ENCODE peak calls at places on chromosomes 7 and 10, in seven cellular contexts. One of them, this sample, is unnamed.

GRCh38 chr10:108434818-108435217 is 1270.3 kb upstream of the SORCS1 start:
- DNase-seq in tibial nerve: no peak
- DNase-seq in stomach: no peak
- DNase-seq in sigmoid colon: no peak
- DNase-seq in transverse colon: no peak
- DNase-seq in ovary: no peak
- DNase-seq in A549: no peak
- DNase-seq in this sample: no peak

GRCh38 chr7:152882576-152883310 is 123.2 kb downstream of the ACTR3B start:
- DNase-seq in transverse colon: no peak
- DNase-seq in tibial nerve: no peak
- DNase-seq in A549: no peak
- DNase-seq in stomach: peak
- DNase-seq in sigmoid colon: peak
- DNase-seq in ovary: no peak
- DNase-seq in this sample: peak

GRCh38 chr7:47757946-47758371 is 176.0 kb upstream of the TNS3 start:
- DNase-seq in transverse colon: peak
- DNase-seq in stomach: peak
- DNase-seq in tibial nerve: peak
- DNase-seq in ovary: peak
- DNase-seq in sigmoid colon: no peak
- DNase-seq in A549: no peak
- DNase-seq in this sample: peak

GRCh38 chr7:47322731-47323130 is 259.2 kb downstream of the TNS3 start:
- DNase-seq in A549: no peak
- DNase-seq in tibial nerve: no peak
- DNase-seq in sigmoid colon: no peak
- DNase-seq in transverse colon: no peak
- DNase-seq in ovary: no peak
- DNase-seq in stomach: no peak
- DNase-seq in this sample: no peak

GRCh38 chr10:16436367-16436757 is 448 bp upstream of the PTER start:
- DNase-seq in A549: no peak
- DNase-seq in tibial nerve: no peak
- DNase-seq in stomach: no peak
- DNase-seq in ovary: no peak
- DNase-seq in sigmoid colon: no peak
- DNase-seq in transverse colon: peak
- DNase-seq in this sample: no peak

GRCh38 chr7:23377134-23377533 is 78.0 kb downstream of the MALSU1 start:
- DNase-seq in sigmoid colon: no peak
- DNase-seq in stomach: no peak
- DNase-seq in A549: no peak
- DNase-seq in transverse colon: no peak
- DNase-seq in ovary: no peak
- DNase-seq in tibial nerve: no peak
- DNase-seq in this sample: no peak

GRCh38 chr10:104026762-104027161 is 58.9 kb downstream of the COL17A1 start:
- DNase-seq in stomach: no peak
- DNase-seq in transverse colon: no peak
- DNase-seq in tibial nerve: no peak
- DNase-seq in ovary: no peak
- DNase-seq in A549: peak
- DNase-seq in sigmoid colon: no peak
- DNase-seq in this sample: no peak

GRCh38 chr7:101924171-101924570 is 106.7 kb downstream of the CUX1 start:
- DNase-seq in tibial nerve: no peak
- DNase-seq in A549: no peak
- DNase-seq in transverse colon: no peak
- DNase-seq in sigmoid colon: peak
- DNase-seq in ovary: no peak
- DNase-seq in stomach: no peak
- DNase-seq in this sample: no peak

GRCh38 chr7:80307251-80307856 is 172.7 kb downstream of the GNAI1 start:
- DNase-seq in transverse colon: no peak
- DNase-seq in tibial nerve: no peak
- DNase-seq in ovary: no peak
- DNase-seq in stomach: no peak
- DNase-seq in A549: no peak
- DNase-seq in sigmoid colon: no peak
- DNase-seq in this sample: no peak

GRCh38 chr7:143391462-143392404 is 10.6 kb downstream of the ZYX start:
- DNase-seq in sigmoid colon: peak
- DNase-seq in stomach: peak
- DNase-seq in A549: no peak
- DNase-seq in ovary: peak
- DNase-seq in tibial nerve: peak
- DNase-seq in transverse colon: peak
- DNase-seq in this sample: peak

GRCh38 chr10:116201011-116201410 is 72.0 kb downstream of the GFRA1 start:
- DNase-seq in transverse colon: no peak
- DNase-seq in sigmoid colon: no peak
- DNase-seq in stomach: no peak
- DNase-seq in ovary: no peak
- DNase-seq in A549: no peak
- DNase-seq in tibial nerve: no peak
- DNase-seq in this sample: no peak

DNA sequence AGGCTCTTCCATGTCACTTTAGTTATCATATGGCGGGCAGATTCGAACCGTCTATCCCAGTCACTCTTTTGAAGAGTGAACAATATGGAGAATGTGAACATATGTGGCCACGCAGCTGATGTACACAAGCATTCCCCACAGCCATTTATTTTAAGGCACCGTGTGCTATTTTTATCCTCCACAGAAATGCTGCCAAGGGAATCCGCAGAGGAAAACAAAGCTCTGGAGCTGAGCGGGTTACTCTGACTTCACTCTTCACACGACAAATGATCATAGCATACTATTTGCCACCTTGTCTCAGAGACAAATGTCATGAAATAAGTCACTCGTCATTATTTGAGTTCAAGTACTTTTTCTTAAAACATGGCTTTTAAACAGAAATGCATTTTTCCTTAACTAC is 100.3 kb downstream of the CTBP2 start:
- DNase-seq in transverse colon: no peak
- DNase-seq in sigmoid colon: no peak
- DNase-seq in stomach: no peak
- DNase-seq in A549: no peak
- DNase-seq in tibial nerve: no peak
- DNase-seq in ovary: no peak
- DNase-seq in this sample: no peak
- TF ChIP-seq EP300 in transverse colon: no peak
- TF ChIP-seq EP300 in sigmoid colon: no peak
- TF ChIP-seq EP300 in stomach: no peak
- TF ChIP-seq EP300 in A549: no peak
- TF ChIP-seq EP300 in tibial nerve: no peak
- TF ChIP-seq EP300 in ovary: no peak
- TF ChIP-seq EP300 in this sample: no peak

DNA sequence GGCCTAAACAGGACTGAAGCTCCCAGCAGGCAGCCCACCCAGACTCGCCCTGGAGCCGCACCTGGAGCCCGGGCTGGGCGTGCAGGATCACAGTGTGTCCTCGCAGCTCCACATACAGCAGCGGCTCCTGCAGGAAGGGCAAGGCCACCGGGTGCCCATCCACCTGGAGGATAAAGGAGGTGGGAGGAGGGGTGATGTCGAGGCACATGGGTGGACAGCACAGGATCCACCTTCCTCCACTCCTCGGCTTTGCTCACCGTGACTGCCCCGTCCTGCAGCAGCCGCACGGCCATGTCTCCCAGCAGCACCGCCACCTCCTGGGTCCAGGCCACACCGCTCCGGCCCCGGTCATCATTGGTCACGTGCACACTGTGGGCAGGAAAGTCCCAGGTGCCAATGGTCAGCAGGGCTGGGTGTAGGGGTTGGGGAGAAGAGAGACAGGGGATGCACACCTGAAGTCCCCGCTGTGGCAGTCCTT is 16.8 kb downstream of the ATP6V1F start:
- DNase-seq in transverse colon: peak
- DNase-seq in A549: no peak
- DNase-seq in ovary: peak
- DNase-seq in stomach: no peak
- DNase-seq in sigmoid colon: peak
- DNase-seq in tibial nerve: no peak
- DNase-seq in this sample: peak
- H3K4me3 ChIP-seq in transverse colon: no peak
- H3K4me3 ChIP-seq in A549: no peak
- H3K4me3 ChIP-seq in ovary: no peak
- H3K4me3 ChIP-seq in stomach: no peak
- H3K4me3 ChIP-seq in sigmoid colon: no peak
- H3K4me3 ChIP-seq in tibial nerve: no peak
- H3K4me3 ChIP-seq in this sample: no peak

DNA sequence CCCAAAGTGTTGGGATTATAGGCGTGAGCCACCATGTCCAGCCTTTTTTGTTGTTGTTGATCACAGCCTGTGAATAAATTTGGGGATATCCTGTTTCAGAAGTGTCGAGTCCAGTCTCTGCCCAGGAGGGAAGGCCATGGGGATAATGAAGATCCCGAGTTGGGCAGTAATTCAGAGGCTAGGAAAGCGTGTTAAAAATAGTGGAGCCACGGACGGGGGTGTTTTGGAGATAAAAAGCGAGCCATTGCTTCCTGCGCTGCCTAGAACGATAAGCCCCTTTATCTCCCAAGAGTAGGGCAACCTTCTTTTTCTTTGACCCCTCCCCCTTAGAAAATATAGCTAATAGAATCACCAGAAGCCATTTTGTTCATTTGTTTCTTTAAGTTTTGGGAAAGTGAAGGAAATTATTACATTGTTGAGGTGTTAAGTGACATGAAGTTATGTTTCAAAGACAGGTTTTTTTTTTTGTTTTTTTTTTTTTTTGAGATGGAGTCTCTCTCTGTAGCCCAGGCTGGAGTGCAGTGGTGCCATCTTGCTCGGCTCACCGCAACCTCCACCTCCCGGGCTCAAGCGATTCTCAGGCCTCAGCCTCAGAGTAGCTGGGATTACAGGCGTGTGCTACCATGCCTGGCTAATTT is 43.3 kb downstream of the IL15RA start:
- DNase-seq in ovary: no peak
- DNase-seq in A549: no peak
- DNase-seq in transverse colon: no peak
- DNase-seq in stomach: no peak
- DNase-seq in sigmoid colon: no peak
- DNase-seq in tibial nerve: no peak
- DNase-seq in this sample: no peak
- TF ChIP-seq EP300 in ovary: no peak
- TF ChIP-seq EP300 in A549: no peak
- TF ChIP-seq EP300 in transverse colon: no peak
- TF ChIP-seq EP300 in stomach: no peak
- TF ChIP-seq EP300 in sigmoid colon: no peak
- TF ChIP-seq EP300 in tibial nerve: no peak
- TF ChIP-seq EP300 in this sample: no peak

DNA sequence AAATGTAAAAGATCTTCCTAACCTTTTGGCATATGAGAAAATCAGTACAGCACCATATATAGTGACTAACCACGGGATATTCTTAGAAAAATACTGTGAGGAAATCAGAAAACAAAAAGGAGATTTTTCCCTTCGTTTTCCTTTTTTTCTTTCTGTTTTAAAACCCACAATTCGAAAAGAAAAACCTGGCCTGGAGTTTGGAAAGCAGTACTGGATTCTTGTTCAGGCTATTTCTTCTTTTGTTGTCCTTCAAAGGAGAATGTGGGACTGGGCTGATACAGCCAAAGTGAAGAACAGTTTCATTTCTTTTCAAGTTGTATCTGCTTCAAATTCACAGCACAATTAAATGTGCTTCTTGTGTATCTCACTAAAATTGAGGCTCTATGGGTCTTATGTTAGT is 156.8 kb upstream of the PHYHIPL start:
- DNase-seq in ovary: no peak
- DNase-seq in stomach: no peak
- DNase-seq in A549: no peak
- DNase-seq in tibial nerve: no peak
- DNase-seq in sigmoid colon: no peak
- DNase-seq in transverse colon: no peak
- DNase-seq in this sample: no peak
- H3K4me3 ChIP-seq in ovary: no peak
- H3K4me3 ChIP-seq in stomach: no peak
- H3K4me3 ChIP-seq in A549: no peak
- H3K4me3 ChIP-seq in tibial nerve: no peak
- H3K4me3 ChIP-seq in sigmoid colon: no peak
- H3K4me3 ChIP-seq in transverse colon: no peak
- H3K4me3 ChIP-seq in this sample: no peak

GRCh38 chr10:45075821-45076220 is 75.1 kb downstream of the ZNF22 start:
- DNase-seq in transverse colon: no peak
- DNase-seq in ovary: no peak
- DNase-seq in A549: no peak
- DNase-seq in stomach: no peak
- DNase-seq in tibial nerve: no peak
- DNase-seq in sigmoid colon: no peak
- DNase-seq in this sample: no peak
- TF ChIP-seq EP300 in transverse colon: no peak
- TF ChIP-seq EP300 in ovary: no peak
- TF ChIP-seq EP300 in A549: no peak
- TF ChIP-seq EP300 in stomach: no peak
- TF ChIP-seq EP300 in tibial nerve: no peak
- TF ChIP-seq EP300 in sigmoid colon: no peak
- TF ChIP-seq EP300 in this sample: no peak